ENCODE peak calls at places on chromosomes 11 and 22, in four cellular contexts. W is cardiac muscle cell, N is heart left ventricle, H is PC-3. Q is an unnamed sample. For H3K36me3 and H3K9me3, the result is how much of the 10 kb centered on the place peaks cover.

GRCh38 chr11:872799-873198 is 30.1 kb downstream of the TSPAN4 start:
- DNase-seq in W (no peak), N (no peak), H (no peak), Q (no peak)

GRCh38 chr11:31699066-31699465 is 112.1 kb downstream of the PAX6 start:
- DNase-seq in W (no peak), N (no peak), H (no peak), Q (no peak)

GRCh38 chr22:23079814-23080521 is 9.6 kb downstream of the GNAZ start:
- DNase-seq in W (no peak), N (no peak), H (no peak), Q (no peak)

GRCh38 chr11:62689421-62690183 is at the start of gene LRRN4CL:
- DNase-seq in W (peak), N (peak), H (no peak), Q (peak)

GRCh38 chr11:44467413-44467812 is 98.0 kb upstream of the CD82 start:
- DNase-seq in W (no peak), N (no peak), H (no peak), Q (no peak)

GRCh38 chr11:78449866-78450265 is 32.2 kb upstream of the GAB2 start:
- DNase-seq in W (no peak), N (no peak), H (no peak), Q (no peak)

GRCh38 chr11:2122907-2123627 is 16.1 kb downstream of the IGF2 start:
- DNase-seq in W (no peak), N (no peak), H (no peak), Q (no peak)

GRCh38 chr22:44586337-44586990 is 88.4 kb upstream of the RTL6 start:
- DNase-seq in W (no peak), N (no peak), H (peak), Q (no peak)

GRCh38 chr11:86673872-86674750 is 1.7 kb upstream of the ME3 start:
- DNase-seq in W (no peak), N (no peak), H (peak), Q (no peak)

GRCh38 chr11:34331329-34331728 is 26.5 kb downstream of the ABTB2 start:
- DNase-seq in W (peak), N (no peak), H (peak), Q (peak)

GRCh38 chr11:102837151-102837550 is 6.3 kb downstream of the MMP3 start:
- DNase-seq in W (no peak), N (no peak), H (no peak), Q (no peak)

GRCh38 chr11:76606102-76606793 is 64.3 kb downstream of the LRRC32 start:
- DNase-seq in W (peak), N (peak), H (no peak), Q (no peak)

GRCh38 chr22:49203863-49204598 is 623.6 kb downstream of the BRD1 start:
- DNase-seq in W (no peak), N (no peak), H (no peak), Q (no peak)

GRCh38 chr11:18329196-18329870 is 7.0 kb downstream of the GTF2H1 start:
- DNase-seq in W (no peak), N (no peak), H (peak), Q (no peak)

GRCh38 chr11:85316967-85317366 is 310.2 kb downstream of the DLG2 start:
- DNase-seq in W (no peak), N (no peak), H (no peak), Q (no peak)

DNA sequence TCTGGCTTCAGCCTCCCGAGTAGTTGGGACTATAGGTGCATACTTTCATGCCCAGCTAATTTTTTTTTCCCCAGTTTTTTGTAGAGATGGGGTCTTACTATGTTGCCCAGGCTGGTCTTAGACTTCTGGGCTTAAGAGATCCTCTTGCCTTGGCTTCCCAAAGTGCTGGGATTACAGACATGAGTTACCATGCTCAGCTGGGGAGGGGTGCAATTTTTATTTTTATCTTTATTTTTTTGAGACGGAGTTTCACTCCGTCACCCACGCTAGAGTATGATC is 49.7 kb upstream of the A4GALT start:
- DNase-seq in W (no peak), N (no peak), H (no peak), Q (no peak)
- H3K4me3 ChIP-seq in W (no peak), N (peak), H (no peak), Q (no peak)

GRCh38 chr22:38235240-38235850 is 33.6 kb downstream of the MAFF start:
- DNase-seq in W (no peak), N (no peak), H (no peak), Q (no peak)
- H3K36me3 ChIP-seq in W (under half), N (under half), H (under half), Q (half or more)

DNA sequence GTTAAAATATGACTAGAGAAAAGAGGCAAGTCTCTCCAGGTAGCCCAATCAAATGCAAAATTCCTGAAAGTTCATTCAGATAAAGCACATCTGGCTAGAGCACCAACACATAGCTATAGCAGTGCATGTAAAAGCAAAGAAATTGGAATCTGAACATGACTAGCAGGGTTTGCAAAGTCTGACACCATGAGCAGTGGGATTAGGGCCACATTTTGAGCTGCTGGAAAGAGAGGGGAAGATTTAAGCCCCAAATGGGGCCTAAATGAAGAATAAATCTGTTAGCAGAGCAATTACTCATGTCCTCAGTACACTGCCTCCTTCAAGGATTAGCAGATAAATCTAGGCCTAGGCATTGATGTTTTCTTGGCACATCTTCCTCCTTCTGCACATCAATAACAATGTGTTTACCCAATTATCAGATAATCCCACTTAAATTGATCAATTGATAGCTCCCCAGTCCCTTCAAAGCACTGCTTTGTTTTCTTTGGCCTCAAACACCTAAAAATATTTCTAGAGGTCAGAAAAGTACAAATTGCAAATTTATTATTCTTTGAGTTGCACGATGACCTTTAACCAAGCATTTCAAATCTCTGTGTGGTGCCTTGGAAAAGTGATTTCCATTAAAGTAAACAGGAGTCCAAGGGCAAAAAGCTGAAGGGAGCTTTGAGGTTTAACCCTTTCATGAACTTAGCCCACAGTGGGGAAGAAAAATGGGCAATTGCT is 514.6 kb upstream of the CHORDC1 start:
- DNase-seq in W (no peak), N (no peak), H (no peak), Q (no peak)
- H3K9me3 ChIP-seq in W (under half), N (under half), H (under half), Q (under half)

DNA sequence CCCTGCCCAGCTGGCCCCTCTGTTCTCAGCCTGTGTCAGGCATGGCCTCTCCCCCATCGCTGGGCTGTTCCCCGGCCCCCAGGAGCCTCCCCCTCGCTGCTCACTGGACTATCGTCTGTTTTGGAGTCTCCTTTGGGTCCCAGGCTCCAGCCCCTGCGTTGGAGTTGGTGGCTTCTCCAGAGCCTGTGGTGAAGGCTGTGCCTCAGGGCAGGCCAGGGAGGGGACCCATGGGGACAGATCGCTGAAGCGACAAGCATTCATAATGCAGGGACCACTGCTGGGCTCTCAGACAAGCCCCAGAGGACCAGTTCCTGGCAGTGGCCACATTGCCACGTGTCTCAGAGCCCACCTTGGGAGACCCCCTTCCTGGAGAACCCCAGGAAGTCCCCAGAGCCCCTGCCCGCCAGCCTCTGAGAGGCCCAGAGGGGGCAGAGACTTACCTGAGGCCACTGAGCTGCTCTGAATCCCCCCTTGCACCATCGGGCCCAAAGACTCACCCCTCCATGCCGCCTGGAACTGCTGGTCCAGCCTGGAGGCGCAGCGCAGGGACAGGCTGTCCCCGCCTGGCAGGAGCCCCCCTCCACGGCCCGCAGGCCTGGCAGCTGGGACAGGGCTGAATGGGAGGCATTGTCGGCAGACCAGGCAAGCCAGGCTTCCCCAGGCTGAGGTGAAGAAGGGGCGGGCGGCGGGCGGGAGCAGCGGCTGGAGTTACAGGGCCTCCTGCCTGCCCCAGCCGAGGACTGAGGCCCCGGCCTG is at the start of gene CHADL:
- DNase-seq in W (no peak), N (no peak), H (no peak), Q (no peak)
- H3K4me3 ChIP-seq in W (no peak), N (no peak), H (no peak), Q (no peak)